ENCODE peak calls at places on chromosomes 1 and 21, in nine cellular contexts. F is OCI-LY7, V is GM12878, A is WTC11, D is astrocyte of the spinal cord, L is MM.1S, Q is GM20000, T is CD14-positive monocyte, X is upper lobe of right lung. J is an unnamed sample.

GRCh38 chr1:64043328-64043727 is 160.1 kb upstream of the UBE2U start:
- DNase-seq in D (peak), F (no peak), X (no peak), V (no peak), T (no peak), L (no peak), Q (no peak), A (no peak), J (no peak)

GRCh38 chr1:159370855-159371254 is 61.1 kb upstream of the OR10J4 start:
- DNase-seq in X (no peak), F (no peak), L (no peak), A (no peak), V (no peak), Q (no peak), T (no peak), D (no peak), J (no peak)

GRCh38 chr1:23114424-23115079 is 54.1 kb downstream of the LUZP1 start:
- DNase-seq in D (no peak), T (no peak), A (no peak), Q (no peak), V (no peak), X (no peak), F (no peak), L (no peak), J (no peak)

GRCh38 chr1:12132078-12132477 is 34.7 kb upstream of the TNFRSF1B start:
- DNase-seq in T (no peak), V (no peak), X (no peak), D (no peak), A (no peak), Q (no peak), F (no peak), L (no peak), J (no peak)

GRCh38 chr21:38544681-38545080 is 46.4 kb upstream of the ERG start:
- DNase-seq in D (no peak), T (no peak), X (no peak), F (no peak), V (no peak), A (no peak), L (no peak), Q (no peak), J (no peak)

GRCh38 chr1:153678519-153679336 is at the start of gene NPR1:
- DNase-seq in D (no peak), T (no peak), X (peak), F (no peak), Q (peak), V (no peak), A (peak), L (no peak), J (peak)

GRCh38 chr1:231600461-231600976 is 26.1 kb upstream of the DISC1 start:
- DNase-seq in Q (no peak), V (no peak), A (no peak), X (no peak), D (peak), L (no peak), F (no peak), T (no peak), J (no peak)

GRCh38 chr1:109785446-109786106 is 21.9 kb upstream of the EPS8L3 start:
- DNase-seq in L (no peak), X (peak), T (peak), D (no peak), F (no peak), Q (no peak), A (no peak), V (no peak), J (no peak)

GRCh38 chr1:112517231-112517630 is 8.5 kb downstream of the WNT2B start:
- DNase-seq in X (no peak), D (no peak), A (no peak), F (no peak), Q (no peak), T (no peak), V (no peak), L (no peak), J (no peak)

GRCh38 chr1:30327370-30328099 is 395.9 kb downstream of the MATN1 start:
- DNase-seq in Q (no peak), X (no peak), T (no peak), V (no peak), D (no peak), F (no peak), L (no peak), A (no peak), J (no peak)

GRCh38 chr1:177934461-177934860 is 35.4 kb downstream of the SEC16B start:
- DNase-seq in A (no peak), Q (no peak), X (no peak), L (no peak), T (no peak), D (no peak), V (no peak), F (no peak), J (no peak)

GRCh38 chr1:42340093-42340492 is 5.1 kb upstream of the FOXJ3 start:
- DNase-seq in D (peak), X (no peak), F (no peak), A (no peak), L (no peak), T (no peak), V (no peak), Q (no peak), J (no peak)

GRCh38 chr1:43750083-43750482 is 42.7 kb downstream of the ST3GAL3 start:
- DNase-seq in Q (no peak), X (no peak), V (no peak), L (no peak), F (no peak), T (no peak), D (no peak), A (no peak), J (no peak)

GRCh38 chr1:244326757-244327156 is 125.0 kb downstream of the ADSS2 start:
- DNase-seq in V (no peak), A (no peak), Q (no peak), T (no peak), L (no peak), X (no peak), D (no peak), F (no peak), J (no peak)

GRCh38 chr1:198155253-198155652 is 1.5 kb upstream of the NEK7 start:
- DNase-seq in L (no peak), Q (no peak), D (peak), T (no peak), F (no peak), V (no peak), X (no peak), A (no peak), J (no peak)

GRCh38 chr1:18716112-18716784 is 85.6 kb downstream of the PAX7 start:
- DNase-seq in Q (no peak), A (no peak), V (no peak), F (no peak), X (no peak), D (no peak), T (no peak), L (no peak), J (no peak)

GRCh38 chr1:64471218-64471719 is 1.3 kb downstream of the CACHD1 start:
- DNase-seq in Q (peak), L (no peak), V (no peak), X (peak), F (no peak), T (no peak), A (peak), D (peak), J (peak)

GRCh38 chr21:29641001-29641634 is 298.7 kb downstream of the GRIK1 start:
- DNase-seq in A (no peak), Q (no peak), T (no peak), X (no peak), V (no peak), F (no peak), L (no peak), D (no peak), J (no peak)

GRCh38 chr1:55844322-55844721 is 629.2 kb upstream of the USP24 start:
- DNase-seq in V (no peak), A (no peak), F (no peak), D (no peak), T (no peak), Q (no peak), X (no peak), L (no peak), J (peak)

GRCh38 chr1:55848906-55849305 is 633.7 kb upstream of the USP24 start:
- DNase-seq in D (no peak), V (no peak), T (no peak), Q (no peak), A (peak), X (no peak), F (no peak), L (no peak), J (no peak)
- TF ChIP-seq CTCF in D (peak), V (no peak), T (no peak), Q (no peak), A (no peak), X (no peak), F (no peak), L (no peak), J (no peak)

DNA sequence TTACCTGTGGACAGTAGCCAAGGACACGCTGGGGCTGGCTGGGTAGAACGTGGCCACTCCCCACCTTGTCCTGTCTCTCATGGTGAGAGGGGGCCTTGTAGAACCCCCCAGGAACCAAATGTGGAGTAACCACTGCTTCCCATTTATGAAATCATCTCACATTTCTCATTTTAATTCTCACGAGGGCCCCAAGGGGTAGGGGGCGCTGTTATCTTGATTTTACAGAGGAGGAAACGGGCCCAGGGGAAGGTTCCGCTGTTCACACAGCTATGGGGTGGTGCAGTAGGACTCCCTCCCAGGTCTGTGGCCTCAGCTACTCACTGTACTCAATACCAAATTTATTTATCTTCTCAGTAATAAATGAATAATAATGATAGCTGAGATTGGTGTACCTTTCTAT is 5.5 kb downstream of the SMPDL3B start:
- DNase-seq in A (peak), D (no peak), V (no peak), T (peak), F (peak), L (no peak), Q (peak), X (no peak), J (peak)
- TF ChIP-seq CTCF in A (peak), D (peak), V (peak), T (peak), F (peak), L (peak), Q (peak), X (peak), J (peak)

DNA sequence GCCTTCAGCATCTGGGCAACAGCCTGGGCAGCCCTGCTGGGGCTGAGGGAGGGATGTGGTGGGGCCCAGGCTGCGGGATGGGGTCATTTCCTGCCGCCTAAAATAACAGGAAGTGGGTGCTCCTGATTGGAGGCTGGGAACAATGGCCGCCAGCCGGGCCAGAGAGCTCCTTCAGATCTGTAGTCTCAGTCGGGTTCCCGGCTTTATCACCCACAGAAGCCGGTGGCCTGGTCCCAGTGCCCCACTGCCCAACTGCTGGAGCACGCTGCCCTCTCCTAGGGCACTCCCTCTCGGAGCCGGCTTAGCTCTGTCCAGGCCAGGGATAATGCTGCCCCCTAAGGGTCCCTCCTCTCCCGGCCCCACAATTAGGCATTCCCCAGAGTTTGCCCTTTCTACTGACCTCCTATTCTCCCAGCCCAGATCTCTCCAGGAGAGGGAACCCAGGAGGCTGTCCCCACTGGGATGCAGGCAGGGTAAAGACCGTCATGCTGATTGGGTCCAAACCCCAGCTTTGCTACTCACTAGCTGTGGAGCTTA is 5.1 kb downstream of the MAP7D1 start:
- DNase-seq in Q (peak), X (peak), D (peak), L (peak), A (peak), F (peak), T (peak), V (no peak), J (peak)
- TF ChIP-seq CTCF in Q (peak), X (peak), D (peak), L (no peak), A (no peak), F (peak), T (no peak), V (peak), J (peak)

GRCh38 chr1:51842255-51842654 is 36.3 kb downstream of the NRDC start:
- DNase-seq in X (no peak), T (no peak), D (no peak), F (no peak), L (no peak), Q (no peak), V (no peak), A (no peak), J (no peak)
- TF ChIP-seq CTCF in X (no peak), T (no peak), D (no peak), F (no peak), L (no peak), Q (no peak), V (no peak), A (no peak), J (no peak)

DNA sequence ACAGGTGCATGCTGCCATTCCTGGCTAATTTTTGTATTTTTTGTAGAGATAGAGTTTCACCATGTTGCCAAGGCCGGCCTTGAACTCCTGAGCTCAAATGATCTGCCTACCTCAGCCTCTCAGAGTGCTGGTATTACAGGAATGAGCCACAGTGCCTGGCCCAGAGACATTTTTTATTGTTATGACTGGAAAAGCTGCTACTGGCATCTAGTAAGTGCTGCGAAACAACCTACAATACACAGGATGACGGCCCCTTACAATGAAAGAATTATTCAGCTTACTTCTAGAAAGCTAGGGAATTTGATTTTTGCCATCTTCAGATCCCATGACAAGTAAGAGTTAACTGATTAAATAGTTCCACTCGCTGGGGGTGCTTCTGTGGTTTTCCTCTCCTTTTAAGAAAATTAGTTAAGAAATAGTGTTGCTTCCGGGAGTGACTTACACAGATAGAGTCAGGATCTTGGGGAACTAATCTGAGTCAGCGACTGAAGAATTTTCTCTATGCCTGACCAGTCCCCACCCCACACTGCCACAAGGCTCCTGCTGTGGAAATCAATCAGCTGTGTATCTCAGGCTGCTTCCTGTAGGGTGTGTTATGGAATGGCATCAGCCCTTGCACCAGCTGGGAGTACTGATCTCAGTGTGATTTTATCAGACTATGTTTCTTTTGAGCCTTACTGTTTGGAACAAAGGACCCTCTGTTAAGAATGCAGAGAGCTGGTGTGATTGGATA is 93.0 kb upstream of the BMP8A start:
- DNase-seq in V (no peak), Q (no peak), F (no peak), A (no peak), X (peak), T (peak), L (peak), D (peak), J (no peak)
- TF ChIP-seq CTCF in V (no peak), Q (no peak), F (no peak), A (no peak), X (no peak), T (peak), L (no peak), D (no peak), J (no peak)